ENCODE peak calls at places on chromosomes 2 and 18, in ten cellular contexts. M is SK-N-DZ; B is NCI-H345; P is HEK293T; D is activated CD4-positive, alpha-beta T cell treated with anti-CD3 and anti-CD28 coated beads for 1 hour; Y is NCI-H510A; J is NCI-H1436; C is NCI-H2107; E is fibroblast of the aortic adventitia; I is AG08396. L is an unnamed sample.

GRCh38 chr18:12703714-12704113 is 872 bp downstream of the PSMG2 start:
- DNase-seq in M (peak; percentile 20), B (peak; percentile 21), P (peak; percentile 10), D (no peak), Y (no peak), J (peak; percentile 2), C (no peak), E (peak; percentile 27), I (peak; percentile 64), L (no peak)

GRCh38 chr2:143823856-143824255 is 694.6 kb downstream of the ARHGAP15 start:
- DNase-seq in M (peak; percentile 22), B (no peak), P (no peak), D (no peak), Y (no peak), J (no peak), C (no peak), E (no peak), I (no peak), L (no peak)

GRCh38 chr2:8679827-8680731 is 1.8 kb upstream of the ID2 start:
- DNase-seq in M (peak; percentile 55), B (peak; percentile 88), P (no peak), D (no peak), Y (no peak), J (no peak), C (peak; percentile 25), E (peak; percentile 80), I (no peak), L (no peak)

GRCh38 chr2:4832642-4833041 is 859.5 kb upstream of the SOX11 start:
- DNase-seq in M (no peak), B (no peak), P (no peak), D (no peak), Y (no peak), J (no peak), C (no peak), E (no peak), I (no peak), L (no peak)

GRCh38 chr18:13376841-13377351 is 158.3 kb downstream of the LDLRAD4 start:
- DNase-seq in M (no peak), B (no peak), P (no peak), D (peak; percentile 59), Y (peak; percentile 43), J (no peak), C (no peak), E (no peak), I (no peak), L (no peak)

GRCh38 chr2:23617817-23618216 is 232.8 kb downstream of the KLHL29 start:
- DNase-seq in M (no peak), B (peak; percentile 60), P (no peak), D (no peak), Y (no peak), J (no peak), C (no peak), E (peak; percentile 44), I (no peak), L (no peak)

GRCh38 chr2:60641866-60642788 is 88.7 kb upstream of the BCL11A start:
- DNase-seq in M (peak; percentile 61), B (peak; percentile 29), P (peak; percentile 53), D (no peak), Y (peak; percentile 8), J (peak; percentile 44), C (no peak), E (peak; percentile 71), I (peak; percentile 30), L (peak; percentile 52)

GRCh38 chr2:33848486-33848885 is 249.4 kb upstream of the FAM98A start:
- DNase-seq in M (no peak), B (no peak), P (no peak), D (no peak), Y (no peak), J (no peak), C (no peak), E (peak; percentile 45), I (peak; percentile 49), L (no peak)

GRCh38 chr2:236525416-236525997 is 44.1 kb upstream of the ACKR3 start:
- DNase-seq in M (no peak), B (no peak), P (no peak), D (no peak), Y (no peak), J (no peak), C (no peak), E (no peak), I (no peak), L (no peak)

GRCh38 chr2:85246348-85246747 is 81.4 kb downstream of the TGOLN2 start:
- DNase-seq in M (no peak), B (no peak), P (no peak), D (no peak), Y (no peak), J (no peak), C (no peak), E (no peak), I (no peak), L (no peak)

GRCh38 chr2:33377048-33377447 is 99.4 kb upstream of the RASGRP3 start:
- DNase-seq in M (no peak), B (no peak), P (no peak), D (no peak), Y (no peak), J (no peak), C (no peak), E (peak; percentile 86), I (no peak), L (no peak)

GRCh38 chr18:5543854-5544389 is at the start of gene EPB41L3:
- DNase-seq in M (peak; percentile 63), B (peak; percentile 31), P (peak; percentile 21), D (no peak), Y (peak; percentile 4), J (peak; percentile 9), C (no peak), E (no peak), I (no peak), L (peak; percentile 36)

GRCh38 chr2:54073796-54074195 is 41.6 kb upstream of the ACYP2 start:
- DNase-seq in M (no peak), B (no peak), P (no peak), D (no peak), Y (no peak), J (no peak), C (no peak), E (peak; percentile 61), I (no peak), L (no peak)

GRCh38 chr2:105761931-105762515 is 17.3 kb downstream of the NCK2 start:
- DNase-seq in M (no peak), B (no peak), P (no peak), D (no peak), Y (no peak), J (no peak), C (no peak), E (no peak), I (no peak), L (peak; percentile 68)

GRCh38 chr2:1675633-1676032 is 68.7 kb downstream of the PXDN start:
- DNase-seq in M (no peak), B (no peak), P (no peak), D (no peak), Y (no peak), J (no peak), C (no peak), E (peak; percentile 83), I (peak; percentile 95), L (no peak)

GRCh38 chr2:148998162-148998830 is 40.2 kb upstream of the LYPD6B start:
- DNase-seq in M (no peak), B (no peak), P (no peak), D (no peak), Y (no peak), J (no peak), C (no peak), E (no peak), I (no peak), L (no peak)

GRCh38 chr2:114108819-114109416 is 219.0 kb downstream of the ACTR3 start:
- DNase-seq in M (no peak), B (no peak), P (no peak), D (no peak), Y (no peak), J (no peak), C (no peak), E (no peak), I (no peak), L (peak; percentile 10)

GRCh38 chr2:25165992-25166618 is 2.3 kb downstream of the POMC start:
- DNase-seq in M (peak; percentile 51), B (peak; percentile 78), P (peak; percentile 30), D (peak; percentile 18), Y (peak; percentile 22), J (peak; percentile 61), C (no peak), E (no peak), I (no peak), L (peak; percentile 61)

GRCh38 chr2:41998789-41999470 is 48.9 kb upstream of the PKDCC start:
- DNase-seq in M (no peak), B (no peak), P (no peak), D (no peak), Y (no peak), J (no peak), C (no peak), E (peak; percentile 86), I (no peak), L (no peak)

GRCh38 chr2:235433860-235434259 is 60.0 kb upstream of the AGAP1 start:
- DNase-seq in M (no peak), B (no peak), P (no peak), D (no peak), Y (no peak), J (no peak), C (no peak), E (peak; percentile 34), I (peak; percentile 34), L (no peak)

GRCh38 chr2:82320296-82320695 is 2015.7 kb upstream of the LRRTM1 start:
- DNase-seq in M (peak; percentile 16), B (no peak), P (no peak), D (no peak), Y (no peak), J (no peak), C (no peak), E (no peak), I (no peak), L (no peak)